ENCODE peak calls at places on chromosomes 5 and 9, in seven cellular contexts. U is HCT116, D is Caco-2, F is lower lobe of right lung, T is testis, K is tibial artery, E is fibroblast of lung. L is an unnamed sample.

GRCh38 chr5:82159014-82159413 is 119.1 kb downstream of the RPS23 start:
- DNase-seq in F (no peak), U (peak; percentile 53), D (no peak), K (no peak), T (no peak), E (peak; percentile 86), L (peak; percentile 70)

GRCh38 chr5:168734657-168735344 is 155.6 kb upstream of the PANK3 start:
- DNase-seq in T (peak; percentile 59), E (peak; percentile 20), F (no peak), D (no peak), K (peak; percentile 92), U (no peak), L (no peak)

GRCh38 chr9:109816490-109816889 is 36.5 kb downstream of the PALM2AKAP2 start:
- DNase-seq in U (peak; percentile 26), E (peak; percentile 100), T (no peak), D (no peak), K (peak; percentile 47), F (no peak), L (peak; percentile 98)

GRCh38 chr9:134637241-134637640 is 4.4 kb upstream of the COL5A1 start:
- DNase-seq in U (no peak), D (no peak), F (peak; percentile 41), T (no peak), K (peak; percentile 15), E (peak; percentile 68), L (no peak)

GRCh38 chr5:172447646-172448365 is 6.5 kb downstream of the SH3PXD2B start:
- DNase-seq in D (no peak), E (no peak), U (no peak), K (no peak), T (no peak), F (no peak), L (no peak)

GRCh38 chr5:20276959-20277263 is 288.9 kb upstream of the CDH18 start:
- DNase-seq in U (no peak), F (no peak), K (no peak), D (no peak), T (no peak), E (no peak), L (no peak)

GRCh38 chr5:143618146-143618545 is 193.8 kb upstream of the HMHB1 start:
- DNase-seq in K (no peak), U (no peak), F (no peak), D (no peak), T (no peak), E (no peak), L (no peak)

GRCh38 chr5:168746893-168747640 is 167.9 kb upstream of the PANK3 start:
- DNase-seq in T (no peak), E (no peak), D (no peak), F (no peak), U (no peak), K (no peak), L (no peak)

GRCh38 chr9:16191691-16192402 is 639.0 kb downstream of the CCDC171 start:
- DNase-seq in F (peak; percentile 79), U (peak; percentile 16), E (peak; percentile 97), D (peak; percentile 65), T (peak; percentile 90), K (peak; percentile 80), L (no peak)

GRCh38 chr9:126233175-126233574 is 93.5 kb upstream of the MVB12B start:
- DNase-seq in D (no peak), K (no peak), U (no peak), T (no peak), F (no peak), E (no peak), L (no peak)

GRCh38 chr5:160905285-160905684 is 53.3 kb upstream of the ATP10B start:
- DNase-seq in U (no peak), E (no peak), K (no peak), F (no peak), D (no peak), T (no peak), L (no peak)

GRCh38 chr9:70924905-70925547 is 196.4 kb downstream of the TRPM3 start:
- DNase-seq in D (peak; percentile 19), E (peak; percentile 87), F (no peak), U (peak; percentile 48), T (peak; percentile 59), K (peak; percentile 54), L (peak; percentile 45)

GRCh38 chr5:147559725-147560124 is 49.9 kb upstream of the DPYSL3 start:
- DNase-seq in D (no peak), F (no peak), E (peak; percentile 63), U (no peak), K (no peak), T (no peak), L (no peak)

GRCh38 chr5:9529041-9529480 is 16.8 kb downstream of the SEMA5A start:
- DNase-seq in D (no peak), K (no peak), T (no peak), F (no peak), U (no peak), E (no peak), L (no peak)

GRCh38 chr9:137078701-137079400 is 1.5 kb downstream of the UAP1L1 start:
- DNase-seq in K (no peak), F (peak; percentile 49), T (peak; percentile 30), U (no peak), D (no peak), E (no peak), L (no peak)

GRCh38 chr5:52824827-52825226 is 37.1 kb downstream of the ITGA1 start:
- DNase-seq in E (no peak), U (no peak), K (no peak), F (no peak), T (no peak), D (no peak), L (no peak)

GRCh38 chr9:36543916-36544315 is 28.8 kb upstream of the MELK start:
- DNase-seq in U (no peak), D (no peak), E (peak; percentile 81), T (peak; percentile 79), F (no peak), K (peak; percentile 70), L (no peak)

GRCh38 chr5:172932313-172933017 is 26.8 kb upstream of the RPL26L1 start:
- DNase-seq in T (peak; percentile 83), E (peak; percentile 62), U (peak; percentile 10), F (peak; percentile 90), K (peak; percentile 69), D (peak; percentile 58), L (no peak)

GRCh38 chr9:68678430-68678829 is 26.6 kb upstream of the PIP5K1B start:
- DNase-seq in D (no peak), U (peak; percentile 29), K (no peak), E (no peak), T (peak; percentile 42), F (no peak), L (no peak)

GRCh38 chr9:128892223-128892892 is 10.4 kb downstream of the LRRC8A start:
- DNase-seq in E (peak; percentile 90), D (no peak), T (peak; percentile 87), F (peak; percentile 81), K (peak; percentile 96), U (no peak), L (no peak)

DNA sequence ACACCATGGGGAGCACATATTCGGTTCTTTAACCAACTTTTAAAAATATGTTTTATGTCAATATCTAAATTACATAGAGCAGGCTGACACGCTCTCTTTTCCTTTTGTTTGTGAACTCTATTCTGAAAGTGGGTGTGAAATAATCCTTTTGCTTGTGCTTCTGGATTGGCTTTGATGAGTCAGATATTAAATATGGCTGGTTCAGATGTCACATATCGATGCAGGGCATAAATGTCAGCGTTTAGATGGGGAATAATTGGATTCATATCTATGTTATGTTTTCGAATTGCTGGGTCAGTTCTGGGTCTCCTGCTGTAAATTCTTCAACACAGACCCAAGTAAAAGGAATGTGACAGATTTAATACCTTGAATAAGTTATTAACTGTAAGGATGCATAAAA is 118.8 kb upstream of the SNX2 start:
- DNase-seq in D (no peak), T (no peak), F (no peak), U (no peak), E (no peak), K (no peak), L (no peak)
- H3K27me3 ChIP-seq in D (no peaks in the 10 kb centered on the region), T (no peaks in the 10 kb centered on the region), F (no peaks in the 10 kb centered on the region), U (no peaks in the 10 kb centered on the region), E (no peaks in the 10 kb centered on the region), K (no peaks in the 10 kb centered on the region), L (no peaks in the 10 kb centered on the region)

GRCh38 chr5:93221773-93222172 is 359.2 kb downstream of the NR2F1-AS1 start:
- DNase-seq in K (no peak), D (no peak), F (no peak), E (no peak), T (no peak), U (no peak), L (no peak)

GRCh38 chr5:93219641-93220145 is 361.3 kb downstream of the NR2F1-AS1 start:
- DNase-seq in K (no peak), F (no peak), T (no peak), U (no peak), D (no peak), E (no peak), L (no peak)

GRCh38 chr5:93226202-93226735 is 354.8 kb downstream of the NR2F1-AS1 start:
- DNase-seq in U (no peak), E (no peak), T (no peak), K (no peak), F (no peak), D (no peak), L (no peak)

GRCh38 chr5:93225748-93226147 is 355.3 kb downstream of the NR2F1-AS1 start:
- DNase-seq in K (no peak), T (no peak), E (no peak), U (no peak), F (no peak), D (no peak), L (no peak)

GRCh38 chr5:93224624-93225023 is 356.4 kb downstream of the NR2F1-AS1 start:
- DNase-seq in K (no peak), T (no peak), F (no peak), D (no peak), U (no peak), E (no peak), L (no peak)
- TF ChIP-seq CTCF in K (no peak), T (no peak), F (no peak), D (no peak), U (no peak), E (no peak), L (no peak)

DNA sequence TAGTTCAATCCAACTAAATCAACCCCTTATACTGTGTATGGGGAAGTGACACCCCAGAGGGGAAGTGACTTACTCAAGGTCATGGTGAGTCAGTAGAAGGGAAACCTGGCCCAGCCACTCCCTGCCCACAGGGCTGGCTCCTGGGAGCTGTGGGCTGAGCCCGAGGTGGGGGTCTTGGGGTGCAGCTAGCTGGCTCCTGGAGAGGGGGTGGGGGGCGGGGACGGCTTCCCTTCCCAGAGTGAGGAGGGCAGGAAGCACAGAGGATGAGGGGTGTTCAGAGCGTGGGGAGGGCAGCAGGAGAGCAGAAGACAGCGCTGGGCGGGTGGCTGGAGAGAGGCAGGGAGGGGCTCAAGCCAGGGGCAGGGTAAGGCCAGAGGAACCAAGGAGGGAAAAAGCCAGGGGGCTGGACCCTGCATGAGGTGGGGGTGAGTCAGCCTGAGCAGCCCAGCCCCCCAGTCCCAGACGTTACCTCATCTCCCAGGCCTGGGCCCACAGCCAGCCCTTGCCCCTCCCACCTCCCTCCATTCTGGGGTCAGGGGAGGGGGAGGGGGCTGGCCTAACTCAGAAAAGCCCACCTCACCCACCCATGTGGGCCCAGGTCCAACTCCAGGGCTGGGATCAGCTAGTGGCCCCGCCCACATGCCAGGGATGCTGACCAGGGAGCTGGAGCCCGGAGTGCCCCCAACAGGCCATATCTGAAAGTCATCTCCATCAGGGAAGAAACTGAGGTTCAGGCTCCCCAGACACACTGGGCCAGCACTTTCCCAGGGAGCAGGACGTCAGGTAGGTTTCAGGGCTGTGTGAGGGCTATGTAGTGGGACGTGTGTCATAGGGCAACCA is 2.8 kb downstream of the PDLIM7 start:
- DNase-seq in U (peak; percentile 49), D (no peak), F (peak; percentile 75), E (peak; percentile 94), K (peak; percentile 78), T (no peak), L (peak; percentile 79)
- H3K4me3 ChIP-seq in U (peak overlapping the region; percentile 88), D (no peak overlapping the region), F (peak overlapping the region; percentile 71), E (no peak overlapping the region), K (peak overlapping the region; percentile 83), T (no peak overlapping the region), L (no peak overlapping the region)

GRCh38 chr5:178383919-178384814 is 151.6 kb upstream of the PHYKPL start:
- DNase-seq in T (no peak), U (no peak), D (no peak), K (no peak), F (peak; percentile 24), E (no peak), L (no peak)
- H3K27me3 ChIP-seq in T (no peaks in the 10 kb centered on the region), U (peaks cover 17% of the 10 kb centered on the region), D (no peaks in the 10 kb centered on the region), K (peaks cover 50% of the 10 kb centered on the region), F (peaks cover 16% of the 10 kb centered on the region), E (no peaks in the 10 kb centered on the region), L (peaks cover 2% of the 10 kb centered on the region)